ENCODE peak calls at places on chromosomes 6 and 20, in ten cellular contexts. V is neural progenitor cell; R is AG10803; X is colonic mucosa; L is CD8-positive, alpha-beta T cell; Z is GM06990; O is HCT116; T is pancreas; G is body of pancreas; H is ovary. N is an unnamed sample.
A peak's percentile ranks its signal among the peaks of the same experiment; 100 is the strongest.

GRCh38 chr6:8414844-8415243 is 20.5 kb downstream of the SLC35B3 start:
- DNase-seq in V (no peak), R (no peak), X (no peak), L (no peak), Z (no peak), O (no peak), T (no peak), G (no peak), H (no peak), N (no peak)

GRCh38 chr6:15874351-15874750 is 211.5 kb upstream of the DTNBP1 start:
- DNase-seq in V (no peak), R (no peak), X (no peak), L (no peak), Z (no peak), O (no peak), T (no peak), G (no peak), H (no peak), N (no peak)

GRCh38 chr6:36523451-36523850 is 23.8 kb downstream of the STK38 start:
- DNase-seq in V (no peak), R (no peak), X (no peak), L (no peak), Z (no peak), O (no peak), T (no peak), G (no peak), H (no peak), N (no peak)

GRCh38 chr20:51338692-51339440 is 203.7 kb downstream of the NFATC2 start:
- DNase-seq in V (no peak), R (no peak), X (no peak), L (no peak), Z (no peak), O (no peak), T (no peak), G (no peak), H (no peak), N (no peak)

GRCh38 chr6:79808846-79809245 is 138.5 kb downstream of the ELOVL4 start:
- DNase-seq in V (no peak), R (peak; percentile 1), X (no peak), L (no peak), Z (no peak), O (no peak), T (no peak), G (no peak), H (no peak), N (no peak)

GRCh38 chr20:22745194-22745500 is 160.8 kb upstream of the FOXA2 start:
- DNase-seq in V (no peak), R (no peak), X (no peak), L (no peak), Z (no peak), O (no peak), T (no peak), G (no peak), H (no peak), N (no peak)

GRCh38 chr6:169521825-169522224 is 180.0 kb downstream of the WDR27 start:
- DNase-seq in V (no peak), R (no peak), X (no peak), L (no peak), Z (no peak), O (no peak), T (no peak), G (no peak), H (no peak), N (no peak)

GRCh38 chr20:8481636-8482035 is 349.6 kb downstream of the PLCB1 start:
- DNase-seq in V (no peak), R (peak; percentile 60), X (no peak), L (no peak), Z (no peak), O (no peak), T (no peak), G (no peak), H (no peak), N (no peak)

GRCh38 chr6:13049666-13050254 is 278.6 kb downstream of the TBC1D7 start:
- DNase-seq in V (no peak), R (no peak), X (no peak), L (no peak), Z (no peak), O (no peak), T (no peak), G (no peak), H (no peak), N (no peak)

GRCh38 chr6:137402143-137402542 is 92.1 kb downstream of the OLIG3 start:
- DNase-seq in V (no peak), R (no peak), X (no peak), L (no peak), Z (no peak), O (no peak), T (no peak), G (no peak), H (no peak), N (no peak)

GRCh38 chr6:11126876-11127275 is 15.4 kb upstream of the ERVFRD-1 start:
- DNase-seq in V (no peak), R (peak; percentile 5), X (peak; percentile 10), L (no peak), Z (no peak), O (no peak), T (no peak), G (no peak), H (no peak), N (no peak)

GRCh38 chr6:17506962-17507361 is 93.1 kb upstream of the FAM8A1 start:
- DNase-seq in V (no peak), R (no peak), X (no peak), L (no peak), Z (no peak), O (no peak), T (no peak), G (no peak), H (no peak), N (no peak)

GRCh38 chr6:17505767-17506280 is 94.3 kb upstream of the FAM8A1 start:
- DNase-seq in V (no peak), R (peak; percentile 65), X (no peak), L (no peak), Z (no peak), O (no peak), T (no peak), G (no peak), H (no peak), N (no peak)

GRCh38 chr6:17506531-17506930 is 93.6 kb upstream of the FAM8A1 start:
- DNase-seq in V (no peak), R (no peak), X (no peak), L (no peak), Z (no peak), O (no peak), T (no peak), G (no peak), H (no peak), N (no peak)

GRCh38 chr6:17504005-17504404 is 96.1 kb upstream of the FAM8A1 start:
- DNase-seq in V (no peak), R (no peak), X (no peak), L (no peak), Z (no peak), O (no peak), T (no peak), G (no peak), H (no peak), N (no peak)

GRCh38 chr6:17505062-17505476 is 95.0 kb upstream of the FAM8A1 start:
- DNase-seq in V (no peak), R (peak; percentile 39), X (no peak), L (no peak), Z (no peak), O (peak; percentile 27), T (no peak), G (no peak), H (no peak), N (no peak)
- TF ChIP-seq CTCF in V (peak; percentile 45), R (peak; percentile 48), X (no peak), L (no peak), Z (peak; percentile 29), O (peak; percentile 64), T (no peak), G (no peak), H (no peak), N (no peak)

DNA sequence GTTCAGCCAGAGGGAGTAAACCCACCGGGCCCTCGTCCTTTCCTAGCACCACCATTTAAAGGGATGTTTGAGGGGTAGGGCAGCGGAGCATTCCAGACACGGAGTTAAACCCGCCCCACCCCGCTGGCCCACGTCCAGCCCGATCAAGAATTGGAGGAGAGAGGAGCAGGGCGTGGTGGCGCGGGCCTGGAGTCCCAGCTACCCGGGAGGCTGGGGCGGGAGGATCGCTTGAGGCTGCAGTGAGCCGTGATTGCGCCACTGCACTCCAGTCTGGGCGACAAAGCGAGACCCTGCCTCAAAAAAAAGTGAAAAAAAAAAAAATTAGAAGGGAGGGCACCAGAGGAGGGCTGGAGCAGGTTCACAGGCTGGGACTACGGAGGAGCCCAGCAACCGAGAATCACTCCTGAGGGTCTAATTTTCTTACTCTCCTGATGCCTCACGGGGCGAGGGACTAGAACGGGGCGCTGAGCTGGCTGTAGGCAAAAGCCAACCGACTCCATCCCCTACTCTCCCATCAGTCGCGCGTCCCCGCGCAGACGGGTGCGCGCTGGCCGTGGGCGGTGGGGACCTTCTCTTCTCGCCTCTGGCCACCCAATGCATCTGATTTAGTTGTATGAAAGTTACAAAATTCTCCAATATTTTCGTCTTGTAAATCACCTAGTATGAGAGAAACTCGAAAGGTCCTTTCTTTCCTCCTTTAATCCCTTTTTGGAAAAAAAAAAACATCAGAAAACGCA is 6.1 kb upstream of the HSPA1B start:
- DNase-seq in V (peak; percentile 74), R (peak; percentile 30), X (peak; percentile 96), L (peak; percentile 62), Z (peak; percentile 84), O (no peak), T (peak; percentile 60), G (peak; percentile 69), H (peak; percentile 73), N (no peak)
- H3K4me3 ChIP-seq in V (peak overlapping the region; percentile 64), R (peak overlapping the region; percentile 75), X (peak overlapping the region; percentile 41), L (peak overlapping the region; percentile 89), Z (peak overlapping the region; percentile 80), O (peak overlapping the region; percentile 58), T (peak overlapping the region; percentile 39), G (no peak overlapping the region), H (peak overlapping the region; percentile 46), N (peak overlapping the region; percentile 57)

GRCh38 chr6:38901802-38902522 is 146.6 kb upstream of the GLP1R start:
- DNase-seq in V (no peak), R (no peak), X (no peak), L (no peak), Z (no peak), O (no peak), T (no peak), G (no peak), H (no peak), N (no peak)

DNA sequence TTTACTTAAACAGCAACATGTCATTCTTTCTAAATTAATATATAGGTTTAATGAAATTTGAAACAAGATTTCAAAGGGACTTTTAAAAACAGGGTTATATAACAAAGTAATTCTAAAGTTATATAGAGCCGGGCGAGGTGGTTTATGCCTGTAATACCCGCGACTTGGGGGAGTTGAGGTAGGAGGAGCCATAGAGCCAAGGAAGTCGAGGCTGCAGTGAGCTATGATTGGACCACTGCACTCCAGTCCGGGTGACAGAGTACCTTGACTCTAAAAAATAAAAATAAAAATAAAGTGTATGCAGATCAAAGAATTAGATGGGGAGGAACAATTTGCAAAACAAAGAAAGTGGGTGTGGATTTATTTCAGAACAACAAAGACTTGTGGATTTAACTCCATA is 151.1 kb upstream of the GLP1R start:
- DNase-seq in V (no peak), R (no peak), X (no peak), L (no peak), Z (no peak), O (no peak), T (no peak), G (no peak), H (no peak), N (no peak)
- TF ChIP-seq CTCF in V (peak; percentile 12), R (no peak), X (no peak), L (no peak), Z (no peak), O (no peak), T (no peak), G (no peak), H (no peak), N (no peak)

GRCh38 chr6:35213824-35214756 is at the start of gene SCUBE3:
- DNase-seq in V (peak; percentile 93), R (peak; percentile 28), X (peak; percentile 21), L (no peak), Z (no peak), O (no peak), T (peak; percentile 14), G (peak; percentile 20), H (peak; percentile 25), N (no peak)
- H3K4me3 ChIP-seq in V (peak within 1 kb of the TSS; percentile 73), R (peak within 1 kb of the TSS; percentile 69), X (peak within 1 kb of the TSS; percentile 54), L (peak within 1 kb of the TSS; percentile 45), Z (peak within 1 kb of the TSS; percentile 53), O (no peak within 1 kb of the TSS), T (peak within 1 kb of the TSS; percentile 34), G (no peak within 1 kb of the TSS), H (peak within 1 kb of the TSS; percentile 25), N (peak within 1 kb of the TSS; percentile 43)

N was measured in tibial nerve.